ENCODE peak calls at places on chromosome 17, in ten cellular contexts. N is effector memory CD4-positive, alpha-beta T cell; Z is psoas muscle; A is kidney epithelial cell; M is heart right ventricle; Q is lower lobe of right lung; B is cardiac muscle cell; T is colonic mucosa; S is A673; K is brain microvascular endothelial cell. J is an unnamed sample.

GRCh38 chr17:43431741-43432523 is 33.1 kb downstream of the ARL4D start:
- DNase-seq in B (peak), T (no peak), S (peak), N (no peak), K (no peak), A (no peak), Z (no peak), M (no peak), Q (no peak), J (no peak)

GRCh38 chr17:82767041-82767754 is 15.3 kb downstream of the TBCD start:
- DNase-seq in S (peak), M (no peak), K (peak), N (no peak), Q (peak), A (no peak), T (peak), Z (peak), B (peak), J (no peak)

GRCh38 chr17:37483311-37484039 is 6.2 kb upstream of the DUSP14 start:
- DNase-seq in Z (no peak), S (peak), Q (no peak), N (no peak), B (peak), K (peak), M (no peak), T (no peak), A (no peak), J (no peak)

GRCh38 chr17:81075307-81075706 is 40.4 kb downstream of the BAIAP2 start:
- DNase-seq in T (no peak), B (no peak), M (no peak), N (no peak), Z (no peak), Q (no peak), S (no peak), A (no peak), K (no peak), J (no peak)

GRCh38 chr17:59388070-59388556 is 56.7 kb downstream of the YPEL2 start:
- DNase-seq in M (no peak), T (no peak), B (no peak), A (no peak), S (no peak), Z (no peak), Q (no peak), K (no peak), N (no peak), J (no peak)

GRCh38 chr17:74803971-74804370 is 27.8 kb upstream of the NAT9 start:
- DNase-seq in Z (no peak), S (no peak), K (no peak), T (no peak), A (no peak), M (no peak), Q (no peak), B (no peak), N (no peak), J (no peak)

GRCh38 chr17:29569245-29569950 is 897 bp downstream of the TP53I13 start:
- DNase-seq in N (no peak), M (no peak), S (no peak), T (peak), K (no peak), Q (no peak), B (no peak), A (no peak), Z (peak), J (no peak)

GRCh38 chr17:82414548-82415281 is 3.4 kb upstream of the HEXD start:
- DNase-seq in K (peak), B (peak), T (peak), M (peak), N (peak), A (no peak), Q (peak), Z (peak), S (peak), J (no peak)

GRCh38 chr17:7883781-7884386 is 4.7 kb upstream of the CHD3 start:
- DNase-seq in K (no peak), Z (no peak), M (no peak), A (no peak), T (no peak), Q (no peak), N (peak), B (peak), S (peak), J (no peak)

GRCh38 chr17:45334701-45335677 is 18.2 kb upstream of the MAP3K14 start:
- DNase-seq in Q (no peak), T (no peak), K (no peak), S (no peak), M (no peak), B (no peak), Z (no peak), N (no peak), A (no peak), J (no peak)

GRCh38 chr17:35227546-35227945 is 15.3 kb upstream of the SLFN5 start:
- DNase-seq in Q (no peak), M (no peak), Z (no peak), K (no peak), S (no peak), N (no peak), T (no peak), A (no peak), B (no peak), J (no peak)

GRCh38 chr17:64497565-64498035 is 746 bp upstream of the POLG2 start:
- DNase-seq in M (no peak), A (no peak), T (no peak), Z (no peak), Q (no peak), K (no peak), N (no peak), B (no peak), S (no peak), J (no peak)

GRCh38 chr17:73030501-73030911 is 62.0 kb downstream of the SLC39A11 start:
- DNase-seq in K (no peak), Q (no peak), T (peak), A (no peak), Z (no peak), S (no peak), N (no peak), M (no peak), B (peak), J (no peak)

GRCh38 chr17:38746004-38746892 is 1.9 kb downstream of the PCGF2 start:
- DNase-seq in M (no peak), Z (peak), S (no peak), B (no peak), N (no peak), T (peak), Q (no peak), K (no peak), A (no peak), J (no peak)

GRCh38 chr17:73481672-73482071 is 162.6 kb downstream of the SDK2 start:
- DNase-seq in Z (no peak), A (no peak), N (no peak), S (no peak), T (no peak), B (no peak), K (no peak), M (no peak), Q (no peak), J (no peak)

GRCh38 chr17:68089881-68090280 is 54.3 kb downstream of the KPNA2 start:
- DNase-seq in Q (peak), A (no peak), M (no peak), B (peak), S (peak), N (no peak), Z (no peak), K (peak), T (peak), J (no peak)

GRCh38 chr17:29884995-29885394 is 45.0 kb downstream of the SSH2 start:
- DNase-seq in M (no peak), K (no peak), B (no peak), Q (no peak), T (no peak), Z (no peak), N (no peak), A (no peak), S (no peak), J (no peak)

GRCh38 chr17:50280068-50280467 is 5.8 kb downstream of the TMEM92 start:
- DNase-seq in Q (no peak), K (no peak), S (peak), N (no peak), Z (no peak), M (no peak), T (peak), A (no peak), B (no peak), J (no peak)

GRCh38 chr17:66959641-66960375 is 4.7 kb upstream of the CACNG4 start:
- DNase-seq in A (no peak), T (no peak), Q (no peak), K (no peak), N (no peak), Z (no peak), M (no peak), S (no peak), B (no peak), J (no peak)

GRCh38 chr17:13776027-13776551 is 174.4 kb upstream of the HS3ST3A1 start:
- DNase-seq in M (peak), T (no peak), S (no peak), K (no peak), A (no peak), Q (no peak), N (no peak), B (no peak), Z (no peak), J (no peak)

GRCh38 chr17:82449883-82450356 is 632 bp downstream of the CYBC1 start:
- DNase-seq in Q (no peak), S (no peak), T (peak), M (peak), Z (no peak), K (no peak), N (peak), B (no peak), A (no peak), J (no peak)

GRCh38 chr17:33929181-33929724 is 325.8 kb upstream of the CCL2 start:
- DNase-seq in M (no peak), Q (no peak), T (no peak), S (peak), Z (no peak), N (no peak), K (no peak), B (no peak), A (no peak), J (no peak)

GRCh38 chr17:68461122-68461539 is 3.8 kb upstream of the WIPI1 start:
- DNase-seq in K (no peak), Z (no peak), T (no peak), S (no peak), N (no peak), A (no peak), M (no peak), Q (no peak), B (no peak), J (no peak)

GRCh38 chr17:9755083-9755482 is 36.3 kb downstream of the DHRS7C start:
- DNase-seq in N (no peak), T (no peak), M (no peak), Q (no peak), A (no peak), S (no peak), B (no peak), K (no peak), Z (no peak), J (no peak)

GRCh38 chr17:29180051-29180787 is at the start of gene MYO18A:
- DNase-seq in M (peak), Q (peak), S (peak), B (peak), K (peak), N (peak), Z (peak), A (no peak), T (peak), J (no peak)

GRCh38 chr17:45851464-45851863 is 6.8 kb downstream of the SPPL2C start:
- DNase-seq in Q (no peak), Z (no peak), N (no peak), S (no peak), T (no peak), M (no peak), A (no peak), K (no peak), B (no peak), J (no peak)

GRCh38 chr17:73489991-73490390 is 154.3 kb downstream of the SDK2 start:
- DNase-seq in K (no peak), T (no peak), S (no peak), A (no peak), Q (no peak), Z (no peak), B (no peak), M (no peak), N (no peak), J (no peak)

GRCh38 chr17:6696906-6697305 is 16.3 kb downstream of the SLC13A5 start:
- DNase-seq in S (no peak), M (no peak), N (no peak), A (no peak), Z (no peak), K (no peak), T (no peak), B (no peak), Q (no peak), J (no peak)

GRCh38 chr17:76772842-76773521 is 35.1 kb downstream of the MFSD11 start:
- DNase-seq in K (peak), A (peak), S (peak), Z (no peak), M (no peak), B (peak), N (peak), Q (no peak), T (no peak), J (peak)

GRCh38 chr17:77352996-77353395 is 212.2 kb downstream of the SEC14L1 start:
- DNase-seq in K (no peak), Z (no peak), B (no peak), Q (no peak), T (peak), M (no peak), S (no peak), N (no peak), A (no peak), J (no peak)

GRCh38 chr17:56119191-56119590 is 34.1 kb upstream of the ANKFN1 start:
- DNase-seq in Q (no peak), Z (no peak), B (no peak), T (no peak), S (no peak), A (no peak), K (no peak), M (no peak), N (no peak), J (no peak)

GRCh38 chr17:66654341-66654740 is 180.6 kb upstream of the CACNG5 start:
- DNase-seq in N (no peak), Q (no peak), T (no peak), K (peak), Z (no peak), S (peak), A (no peak), M (no peak), B (peak), J (no peak)

GRCh38 chr17:7307686-7308624 is 527 bp downstream of the EIF5A start:
- DNase-seq in Q (peak), N (peak), T (peak), B (peak), A (no peak), K (no peak), Z (peak), S (peak), M (peak), J (no peak)

GRCh38 chr17:14297161-14297851 is 3.6 kb upstream of the HS3ST3B1 start:
- DNase-seq in Z (peak), K (no peak), Q (peak), N (peak), T (no peak), A (no peak), S (no peak), M (peak), B (peak), J (no peak)

GRCh38 chr17:36755586-36755985 is 154.2 kb downstream of the MRM1 start:
- DNase-seq in A (no peak), M (no peak), B (peak), Q (peak), Z (no peak), T (peak), N (peak), S (peak), K (no peak), J (no peak)

GRCh38 chr17:75872434-75873351 is 5.7 kb downstream of the TRIM47 start:
- DNase-seq in Z (peak), M (peak), Q (peak), T (peak), B (peak), N (peak), S (no peak), A (no peak), K (peak), J (peak)

GRCh38 chr17:47323382-47324223 is at the start of gene EFCAB13:
- DNase-seq in T (peak), Z (peak), S (peak), N (peak), B (peak), M (peak), Q (peak), A (no peak), K (peak), J (peak)

GRCh38 chr17:3723556-3724372 is at the start of gene HASPIN:
- DNase-seq in Q (peak), M (peak), A (no peak), Z (peak), T (peak), N (peak), S (peak), K (peak), B (peak), J (peak)

GRCh38 chr17:6753565-6753964 is 2.3 kb upstream of the XAF1 start:
- DNase-seq in M (no peak), N (no peak), Q (no peak), A (no peak), Z (no peak), T (no peak), S (no peak), B (peak), K (no peak), J (no peak)

GRCh38 chr17:33469411-33469810 is 176.3 kb upstream of the ASIC2 start:
- DNase-seq in Z (no peak), B (no peak), T (no peak), M (no peak), A (no peak), S (no peak), Q (no peak), K (no peak), N (no peak), J (no peak)

DNA sequence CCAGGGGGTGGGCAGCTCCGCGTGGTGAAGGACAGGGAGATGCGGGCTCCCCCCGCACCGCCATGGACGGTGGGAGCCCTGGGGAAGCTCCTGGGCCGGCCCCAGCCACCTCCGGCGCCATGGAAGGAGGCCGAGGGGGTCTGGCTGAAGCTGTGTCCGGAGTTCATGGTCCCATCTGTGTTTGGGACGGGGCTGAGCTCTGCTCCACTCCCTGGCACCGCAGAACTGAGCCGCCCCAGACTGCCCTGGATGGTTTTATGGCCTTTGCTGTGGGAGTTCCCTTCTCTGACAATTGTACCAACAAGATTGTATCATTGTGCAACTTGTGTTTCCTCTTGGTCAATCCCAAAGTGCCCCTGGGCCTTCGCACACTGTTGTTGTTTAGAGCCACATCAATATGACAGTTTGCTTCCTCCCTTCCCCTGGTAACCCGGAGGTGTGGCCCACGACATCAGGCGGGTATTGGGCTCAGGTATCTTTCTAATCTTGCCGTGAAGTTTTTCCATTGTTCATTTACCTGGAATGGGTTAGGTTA is 942 bp downstream of the KRT23 start:
- DNase-seq in N (no peak), A (no peak), Q (no peak), S (no peak), K (no peak), T (peak), M (no peak), Z (no peak), B (no peak), J (no peak)
- H3K4me3 ChIP-seq in N (no peak), A (no peak), Q (no peak), S (no peak), K (no peak), T (no peak), M (no peak), Z (no peak), B (no peak), J (no peak)

GRCh38 chr17:57406131-57406980 is 150.0 kb downstream of the MSI2 start:
- DNase-seq in K (no peak), A (peak), B (peak), M (no peak), Z (no peak), Q (no peak), T (peak), N (no peak), S (peak), J (peak)
- H3K4me3 ChIP-seq in K (no peak), A (no peak), B (no peak), M (no peak), Z (no peak), Q (no peak), T (no peak), N (no peak), S (no peak), J (peak)

DNA sequence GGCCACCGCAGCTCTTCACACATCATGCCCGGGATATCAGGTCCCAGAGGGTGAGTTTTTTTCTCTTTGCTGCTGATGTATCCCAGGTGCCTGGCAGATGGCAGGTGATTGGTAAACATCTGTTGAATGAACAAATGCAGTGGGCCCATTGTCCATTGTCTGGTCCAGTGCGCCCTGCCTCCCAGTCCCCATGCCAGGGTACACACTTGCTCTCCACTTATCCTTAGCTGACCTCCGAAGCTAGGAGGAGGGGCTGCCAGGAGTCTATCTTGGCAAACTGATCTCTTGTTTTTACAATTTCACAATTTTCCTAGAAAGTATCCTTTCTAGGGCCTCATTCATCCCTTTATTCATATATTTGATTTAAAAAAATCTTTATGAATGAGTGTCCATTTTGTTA is 196.0 kb downstream of the RAB11FIP4 start:
- DNase-seq in Q (no peak), A (no peak), T (no peak), M (no peak), K (no peak), B (no peak), Z (no peak), N (no peak), S (no peak), J (no peak)
- H3K4me3 ChIP-seq in Q (no peak), A (no peak), T (no peak), M (no peak), K (no peak), B (no peak), Z (no peak), N (no peak), S (no peak), J (no peak)

DNA sequence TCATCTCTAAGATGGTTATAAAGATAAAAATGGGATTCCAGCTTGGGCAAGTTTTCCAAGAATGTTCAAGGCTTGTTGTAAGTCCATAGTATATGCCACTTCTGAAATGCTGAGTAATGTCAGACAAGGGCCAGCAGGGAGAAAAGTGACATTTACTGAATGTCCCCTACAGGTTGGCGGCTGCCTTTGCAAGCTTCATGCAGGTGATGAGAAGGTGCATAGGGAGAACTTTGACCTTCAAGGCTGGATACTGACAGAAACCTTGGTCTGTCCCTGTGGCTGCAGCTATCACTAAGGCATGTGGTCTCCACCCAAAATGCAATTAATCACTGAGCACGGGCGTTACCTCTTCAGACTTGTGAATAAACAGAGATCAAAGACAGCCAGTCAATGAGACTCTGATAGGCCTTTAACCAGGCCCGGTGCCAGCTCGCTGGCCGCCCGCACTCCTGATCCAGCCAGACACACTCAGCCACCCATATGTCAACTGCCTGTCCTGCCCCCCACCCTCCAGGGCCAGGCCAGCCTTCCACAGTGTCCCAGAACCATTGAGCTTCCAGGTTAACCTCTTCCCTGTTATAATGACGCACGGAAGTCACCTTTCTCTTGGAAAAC is 26.9 kb upstream of the AXIN2 start:
- DNase-seq in K (no peak), A (no peak), T (peak), Q (peak), B (no peak), M (peak), S (no peak), N (no peak), Z (no peak), J (no peak)
- H3K4me3 ChIP-seq in K (no peak), A (no peak), T (no peak), Q (no peak), B (no peak), M (no peak), S (no peak), N (no peak), Z (no peak), J (no peak)